ENCODE peak calls at places on chromosomes 3 and 15, in eight cellular contexts. One of them, this sample, is unnamed.

GRCh38 chr3:60755094-60755493 is 496.2 kb downstream of the FHIT start:
- DNase-seq in AG04450: no peak
- DNase-seq in fibroblast of pulmonary artery: no peak
- DNase-seq in GM12865: peak; percentile 8
- DNase-seq in lower leg skin: no peak
- DNase-seq in bronchial epithelial cell: peak; percentile 8
- DNase-seq in MM.1S: no peak
- DNase-seq in Calu3: no peak
- DNase-seq in this sample: no peak

GRCh38 chr15:82928711-82929110 is 23.8 kb downstream of the HOMER2 start:
- DNase-seq in fibroblast of pulmonary artery: no peak
- DNase-seq in MM.1S: no peak
- DNase-seq in AG04450: no peak
- DNase-seq in bronchial epithelial cell: no peak
- DNase-seq in Calu3: no peak
- DNase-seq in GM12865: no peak
- DNase-seq in lower leg skin: no peak
- DNase-seq in this sample: no peak

GRCh38 chr3:115790759-115791158 is 167.4 kb downstream of the GAP43 start:
- DNase-seq in Calu3: peak; percentile 77
- DNase-seq in GM12865: no peak
- DNase-seq in bronchial epithelial cell: peak; percentile 99
- DNase-seq in MM.1S: no peak
- DNase-seq in lower leg skin: no peak
- DNase-seq in fibroblast of pulmonary artery: peak; percentile 96
- DNase-seq in AG04450: peak; percentile 83
- DNase-seq in this sample: no peak

GRCh38 chr3:158725348-158725966 is 6.8 kb downstream of the RARRES1 start:
- DNase-seq in fibroblast of pulmonary artery: peak; percentile 93
- DNase-seq in bronchial epithelial cell: peak; percentile 86
- DNase-seq in MM.1S: no peak
- DNase-seq in GM12865: no peak
- DNase-seq in AG04450: peak; percentile 94
- DNase-seq in Calu3: no peak
- DNase-seq in lower leg skin: no peak
- DNase-seq in this sample: no peak

GRCh38 chr3:69048990-69049389 is 3.1 kb downstream of the TMF1 start:
- DNase-seq in AG04450: no peak
- DNase-seq in lower leg skin: no peak
- DNase-seq in bronchial epithelial cell: no peak
- DNase-seq in fibroblast of pulmonary artery: no peak
- DNase-seq in GM12865: no peak
- DNase-seq in MM.1S: no peak
- DNase-seq in Calu3: no peak
- DNase-seq in this sample: no peak

GRCh38 chr3:112582242-112582874 is 20.5 kb downstream of the SLC35A5 start:
- DNase-seq in GM12865: peak; percentile 67
- DNase-seq in lower leg skin: no peak
- DNase-seq in MM.1S: peak; percentile 48
- DNase-seq in fibroblast of pulmonary artery: peak; percentile 88
- DNase-seq in Calu3: peak; percentile 40
- DNase-seq in bronchial epithelial cell: peak; percentile 58
- DNase-seq in AG04450: peak; percentile 55
- DNase-seq in this sample: no peak

GRCh38 chr3:125035217-125035616 is 20.6 kb downstream of the HEG1 start:
- DNase-seq in bronchial epithelial cell: no peak
- DNase-seq in MM.1S: peak; percentile 58
- DNase-seq in fibroblast of pulmonary artery: no peak
- DNase-seq in Calu3: no peak
- DNase-seq in GM12865: peak; percentile 81
- DNase-seq in AG04450: no peak
- DNase-seq in lower leg skin: no peak
- DNase-seq in this sample: no peak

GRCh38 chr15:81113861-81114261 is 20.2 kb upstream of the CFAP161 start:
- DNase-seq in bronchial epithelial cell: peak; percentile 80
- DNase-seq in lower leg skin: no peak
- DNase-seq in GM12865: no peak
- DNase-seq in MM.1S: no peak
- DNase-seq in AG04450: peak; percentile 57
- DNase-seq in fibroblast of pulmonary artery: peak; percentile 36
- DNase-seq in Calu3: no peak
- DNase-seq in this sample: no peak

GRCh38 chr3:34998905-34999304 is 640.4 kb upstream of the ARPP21 start:
- DNase-seq in lower leg skin: no peak
- DNase-seq in MM.1S: no peak
- DNase-seq in AG04450: no peak
- DNase-seq in bronchial epithelial cell: peak; percentile 63
- DNase-seq in Calu3: no peak
- DNase-seq in GM12865: no peak
- DNase-seq in fibroblast of pulmonary artery: peak; percentile 21
- DNase-seq in this sample: no peak

GRCh38 chr15:60469893-60470641 is 8.9 kb downstream of the ICE2 start:
- DNase-seq in MM.1S: no peak
- DNase-seq in AG04450: no peak
- DNase-seq in GM12865: no peak
- DNase-seq in bronchial epithelial cell: peak; percentile 66
- DNase-seq in lower leg skin: no peak
- DNase-seq in Calu3: no peak
- DNase-seq in fibroblast of pulmonary artery: peak; percentile 50
- DNase-seq in this sample: no peak

GRCh38 chr15:61339526-61339925 is 110.4 kb upstream of the RORA start:
- DNase-seq in MM.1S: no peak
- DNase-seq in AG04450: no peak
- DNase-seq in fibroblast of pulmonary artery: no peak
- DNase-seq in bronchial epithelial cell: no peak
- DNase-seq in Calu3: no peak
- DNase-seq in GM12865: no peak
- DNase-seq in lower leg skin: no peak
- DNase-seq in this sample: no peak

GRCh38 chr3:14363976-14364375 is 38.4 kb upstream of the SLC6A6 start:
- DNase-seq in lower leg skin: no peak
- DNase-seq in AG04450: no peak
- DNase-seq in fibroblast of pulmonary artery: no peak
- DNase-seq in GM12865: no peak
- DNase-seq in MM.1S: no peak
- DNase-seq in bronchial epithelial cell: no peak
- DNase-seq in Calu3: no peak
- DNase-seq in this sample: no peak

GRCh38 chr3:127662051-127662469 is 10.7 kb upstream of the ABTB1 start:
- DNase-seq in Calu3: no peak
- DNase-seq in GM12865: no peak
- DNase-seq in lower leg skin: no peak
- DNase-seq in fibroblast of pulmonary artery: no peak
- DNase-seq in AG04450: no peak
- DNase-seq in MM.1S: no peak
- DNase-seq in bronchial epithelial cell: no peak
- DNase-seq in this sample: no peak

GRCh38 chr3:150215616-150216015 is 192.5 kb upstream of the TSC22D2 start:
- DNase-seq in fibroblast of pulmonary artery: no peak
- DNase-seq in AG04450: no peak
- DNase-seq in lower leg skin: no peak
- DNase-seq in GM12865: no peak
- DNase-seq in Calu3: no peak
- DNase-seq in MM.1S: no peak
- DNase-seq in bronchial epithelial cell: no peak
- DNase-seq in this sample: no peak

GRCh38 chr3:14201881-14202684 is 23.5 kb downstream of the LSM3 start:
- DNase-seq in GM12865: no peak
- DNase-seq in Calu3: peak; percentile 40
- DNase-seq in bronchial epithelial cell: no peak
- DNase-seq in fibroblast of pulmonary artery: no peak
- DNase-seq in lower leg skin: no peak
- DNase-seq in MM.1S: no peak
- DNase-seq in AG04450: no peak
- DNase-seq in this sample: peak; percentile 44

GRCh38 chr15:29736012-29736744 is 86.1 kb downstream of the TJP1 start:
- DNase-seq in bronchial epithelial cell: no peak
- DNase-seq in Calu3: no peak
- DNase-seq in lower leg skin: no peak
- DNase-seq in fibroblast of pulmonary artery: no peak
- DNase-seq in MM.1S: no peak
- DNase-seq in GM12865: peak; percentile 54
- DNase-seq in AG04450: no peak
- DNase-seq in this sample: no peak

GRCh38 chr3:9916734-9917680 is at the start of gene IL17RC:
- DNase-seq in AG04450: peak; percentile 39
- DNase-seq in Calu3: peak; percentile 80
- DNase-seq in fibroblast of pulmonary artery: peak; percentile 84
- DNase-seq in lower leg skin: peak; percentile 91
- DNase-seq in bronchial epithelial cell: peak; percentile 97
- DNase-seq in GM12865: no peak
- DNase-seq in MM.1S: peak; percentile 24
- DNase-seq in this sample: peak; percentile 89

GRCh38 chr3:112389961-112390360 is 57.0 kb downstream of the CD200 start:
- DNase-seq in MM.1S: no peak
- DNase-seq in Calu3: no peak
- DNase-seq in GM12865: no peak
- DNase-seq in AG04450: no peak
- DNase-seq in bronchial epithelial cell: no peak
- DNase-seq in fibroblast of pulmonary artery: peak; percentile 48
- DNase-seq in lower leg skin: no peak
- DNase-seq in this sample: no peak

GRCh38 chr3:87558482-87558881 is 282.1 kb upstream of the POU1F1 start:
- DNase-seq in AG04450: no peak
- DNase-seq in lower leg skin: no peak
- DNase-seq in bronchial epithelial cell: no peak
- DNase-seq in MM.1S: no peak
- DNase-seq in GM12865: no peak
- DNase-seq in fibroblast of pulmonary artery: no peak
- DNase-seq in Calu3: no peak
- DNase-seq in this sample: no peak

GRCh38 chr15:74489518-74490338 is 28.8 kb upstream of the UBL7 start:
- DNase-seq in AG04450: no peak
- DNase-seq in Calu3: peak; percentile 76
- DNase-seq in lower leg skin: peak; percentile 18
- DNase-seq in GM12865: peak; percentile 88
- DNase-seq in MM.1S: peak; percentile 73
- DNase-seq in bronchial epithelial cell: peak; percentile 51
- DNase-seq in fibroblast of pulmonary artery: peak; percentile 54
- DNase-seq in this sample: no peak

GRCh38 chr3:50260942-50261441 is 8.0 kb upstream of the SEMA3B start:
- DNase-seq in AG04450: no peak
- DNase-seq in Calu3: no peak
- DNase-seq in lower leg skin: no peak
- DNase-seq in MM.1S: no peak
- DNase-seq in bronchial epithelial cell: no peak
- DNase-seq in fibroblast of pulmonary artery: no peak
- DNase-seq in GM12865: no peak
- DNase-seq in this sample: no peak

DNA sequence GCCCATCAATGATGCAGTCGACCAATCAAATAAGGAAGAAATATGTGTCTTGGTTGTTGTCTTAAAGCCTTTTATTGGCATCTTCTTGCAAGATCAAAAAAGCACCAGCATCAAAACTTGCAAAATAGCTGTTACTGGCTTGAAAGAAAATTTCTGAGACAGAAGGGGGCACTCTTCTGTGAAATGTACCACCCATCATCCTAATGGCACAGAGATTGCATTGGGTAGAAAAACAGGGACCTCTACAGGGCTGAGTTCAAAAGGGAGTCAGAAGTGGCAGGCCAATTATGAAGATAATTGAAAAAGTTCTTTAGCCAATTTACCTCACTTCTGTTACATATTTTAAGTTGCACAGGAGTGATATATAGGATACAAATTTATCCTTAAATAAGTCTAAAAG is 122.3 kb upstream of the GPR149 start:
- DNase-seq in GM12865: peak; percentile 2
- DNase-seq in fibroblast of pulmonary artery: no peak
- DNase-seq in lower leg skin: no peak
- DNase-seq in AG04450: no peak
- DNase-seq in MM.1S: no peak
- DNase-seq in bronchial epithelial cell: peak; percentile 23
- DNase-seq in Calu3: no peak
- DNase-seq in this sample: no peak
- TF ChIP-seq CTCF in GM12865: no peak
- TF ChIP-seq CTCF in fibroblast of pulmonary artery: no peak
- TF ChIP-seq CTCF in lower leg skin: no peak
- TF ChIP-seq CTCF in AG04450: no peak
- TF ChIP-seq CTCF in MM.1S: no peak
- TF ChIP-seq CTCF in bronchial epithelial cell: no peak
- TF ChIP-seq CTCF in Calu3: no peak
- TF ChIP-seq CTCF in this sample: peak; percentile 9

GRCh38 chr3:62872318-62872717 is 2.9 kb downstream of the CADPS start:
- DNase-seq in bronchial epithelial cell: no peak
- DNase-seq in Calu3: no peak
- DNase-seq in GM12865: no peak
- DNase-seq in MM.1S: no peak
- DNase-seq in AG04450: no peak
- DNase-seq in fibroblast of pulmonary artery: no peak
- DNase-seq in lower leg skin: no peak
- DNase-seq in this sample: no peak

GRCh38 chr3:62875103-62876002 is at the start of gene CADPS:
- DNase-seq in lower leg skin: peak; percentile 22
- DNase-seq in Calu3: no peak
- DNase-seq in AG04450: no peak
- DNase-seq in MM.1S: no peak
- DNase-seq in GM12865: no peak
- DNase-seq in bronchial epithelial cell: no peak
- DNase-seq in fibroblast of pulmonary artery: no peak
- DNase-seq in this sample: no peak

GRCh38 chr3:62876064-62876463 is 848 bp upstream of the CADPS start:
- DNase-seq in bronchial epithelial cell: peak; percentile 41
- DNase-seq in GM12865: peak; percentile 19
- DNase-seq in lower leg skin: no peak
- DNase-seq in fibroblast of pulmonary artery: peak; percentile 60
- DNase-seq in Calu3: peak; percentile 72
- DNase-seq in MM.1S: peak; percentile 80
- DNase-seq in AG04450: peak; percentile 2
- DNase-seq in this sample: no peak

GRCh38 chr3:62874398-62875102 is 666 bp downstream of the CADPS start:
- DNase-seq in fibroblast of pulmonary artery: no peak
- DNase-seq in Calu3: peak; percentile 17
- DNase-seq in MM.1S: no peak
- DNase-seq in AG04450: no peak
- DNase-seq in GM12865: no peak
- DNase-seq in bronchial epithelial cell: no peak
- DNase-seq in lower leg skin: no peak
- DNase-seq in this sample: no peak

GRCh38 chr3:62873672-62874397 is 1.4 kb downstream of the CADPS start:
- DNase-seq in Calu3: peak; percentile 55
- DNase-seq in fibroblast of pulmonary artery: no peak
- DNase-seq in AG04450: no peak
- DNase-seq in GM12865: peak; percentile 9
- DNase-seq in lower leg skin: peak; percentile 21
- DNase-seq in MM.1S: peak; percentile 81
- DNase-seq in bronchial epithelial cell: no peak
- DNase-seq in this sample: no peak
- TF ChIP-seq CTCF in Calu3: no peak
- TF ChIP-seq CTCF in fibroblast of pulmonary artery: no peak
- TF ChIP-seq CTCF in AG04450: no peak
- TF ChIP-seq CTCF in GM12865: peak; percentile 6
- TF ChIP-seq CTCF in lower leg skin: no peak
- TF ChIP-seq CTCF in MM.1S: peak; percentile 52
- TF ChIP-seq CTCF in bronchial epithelial cell: no peak
- TF ChIP-seq CTCF in this sample: no peak

GRCh38 chr15:40937762-40938529 is 8.8 kb downstream of the DLL4 start:
- DNase-seq in MM.1S: no peak
- DNase-seq in Calu3: peak; percentile 60
- DNase-seq in GM12865: peak; percentile 37
- DNase-seq in fibroblast of pulmonary artery: no peak
- DNase-seq in bronchial epithelial cell: peak; percentile 47
- DNase-seq in AG04450: no peak
- DNase-seq in lower leg skin: no peak
- DNase-seq in this sample: no peak
- TF ChIP-seq CTCF in MM.1S: peak; percentile 38
- TF ChIP-seq CTCF in Calu3: peak; percentile 21
- TF ChIP-seq CTCF in GM12865: peak; percentile 15
- TF ChIP-seq CTCF in fibroblast of pulmonary artery: peak; percentile 12
- TF ChIP-seq CTCF in bronchial epithelial cell: peak; percentile 66
- TF ChIP-seq CTCF in AG04450: peak; percentile 33
- TF ChIP-seq CTCF in lower leg skin: no peak
- TF ChIP-seq CTCF in this sample: peak; percentile 53

GRCh38 chr3:16887130-16887529 is 2.4 kb downstream of the PLCL2 start:
- DNase-seq in AG04450: no peak
- DNase-seq in MM.1S: no peak
- DNase-seq in lower leg skin: no peak
- DNase-seq in GM12865: no peak
- DNase-seq in fibroblast of pulmonary artery: no peak
- DNase-seq in bronchial epithelial cell: no peak
- DNase-seq in Calu3: no peak
- DNase-seq in this sample: no peak
- TF ChIP-seq CTCF in AG04450: no peak
- TF ChIP-seq CTCF in MM.1S: no peak
- TF ChIP-seq CTCF in lower leg skin: no peak
- TF ChIP-seq CTCF in GM12865: no peak
- TF ChIP-seq CTCF in fibroblast of pulmonary artery: no peak
- TF ChIP-seq CTCF in bronchial epithelial cell: no peak
- TF ChIP-seq CTCF in Calu3: no peak
- TF ChIP-seq CTCF in this sample: no peak